ENCODE peak calls at places on chromosomes 2 and 18, in five cellular contexts. W, V, R, G and A are unnamed samples.

GRCh38 chr18:33746261-33746660 is 168.2 kb downstream of the ASXL3 start:
- DNase-seq in W (no peak), R (no peak), G (no peak), V (no peak), A (no peak)

GRCh38 chr2:25419678-25420242 is 78.0 kb upstream of the DNMT3A start:
- DNase-seq in V (peak), R (no peak), W (no peak), G (no peak), A (no peak)

GRCh38 chr2:10452334-10452733 is 4.2 kb upstream of the ODC1 start:
- DNase-seq in W (peak), V (peak), G (peak), R (no peak), A (peak)

GRCh38 chr2:175126661-175127060 is 41.3 kb downstream of the ATF2 start:
- DNase-seq in G (no peak), V (no peak), R (no peak), W (no peak), A (no peak)

GRCh38 chr2:88892207-88892606 is 200.7 kb downstream of the RPIA start:
- DNase-seq in G (no peak), V (no peak), W (no peak), R (no peak), A (no peak)

GRCh38 chr2:237262838-237263771 is 150.9 kb downstream of the COL6A3 start:
- DNase-seq in G (no peak), V (no peak), R (no peak), W (no peak), A (no peak)

GRCh38 chr2:223811757-223812156 is 25.6 kb downstream of the AP1S3 start:
- DNase-seq in R (no peak), V (no peak), W (no peak), G (no peak), A (no peak)

GRCh38 chr2:61922714-61923113 is 17.2 kb downstream of the COMMD1 start:
- DNase-seq in W (peak), R (no peak), V (no peak), G (no peak), A (no peak)

GRCh38 chr2:3022841-3023372 is 354.7 kb downstream of the EIPR1 start:
- DNase-seq in V (no peak), R (no peak), W (no peak), G (no peak), A (no peak)

GRCh38 chr18:37481058-37481457 is 84.5 kb downstream of the CELF4 start:
- DNase-seq in W (no peak), R (no peak), G (no peak), V (no peak), A (no peak)

GRCh38 chr2:8848328-8849100 is 11.1 kb upstream of the KIDINS220 start:
- DNase-seq in V (no peak), R (no peak), W (no peak), G (no peak), A (no peak)
- TF ChIP-seq EP300 in V (no peak), R (no peak), W (no peak), G (no peak), A (no peak)

GRCh38 chr18:44773640-44774155 is 93.0 kb downstream of the SETBP1 start:
- DNase-seq in W (no peak), G (no peak), V (no peak), R (no peak), A (no peak)

GRCh38 chr18:44770641-44771040 is 90.0 kb downstream of the SETBP1 start:
- DNase-seq in R (no peak), W (no peak), V (no peak), G (no peak), A (no peak)

GRCh38 chr18:44774191-44774590 is 93.5 kb downstream of the SETBP1 start:
- DNase-seq in V (no peak), R (no peak), W (no peak), G (no peak), A (no peak)

GRCh38 chr18:44771572-44771956 is 90.9 kb downstream of the SETBP1 start:
- DNase-seq in R (no peak), V (no peak), G (no peak), W (no peak), A (no peak)

GRCh38 chr18:44771957-44772917 is 91.5 kb downstream of the SETBP1 start:
- DNase-seq in R (no peak), V (peak), G (no peak), W (no peak), A (peak)
- TF ChIP-seq EP300 in R (no peak), V (no peak), G (no peak), W (no peak), A (no peak)

DNA sequence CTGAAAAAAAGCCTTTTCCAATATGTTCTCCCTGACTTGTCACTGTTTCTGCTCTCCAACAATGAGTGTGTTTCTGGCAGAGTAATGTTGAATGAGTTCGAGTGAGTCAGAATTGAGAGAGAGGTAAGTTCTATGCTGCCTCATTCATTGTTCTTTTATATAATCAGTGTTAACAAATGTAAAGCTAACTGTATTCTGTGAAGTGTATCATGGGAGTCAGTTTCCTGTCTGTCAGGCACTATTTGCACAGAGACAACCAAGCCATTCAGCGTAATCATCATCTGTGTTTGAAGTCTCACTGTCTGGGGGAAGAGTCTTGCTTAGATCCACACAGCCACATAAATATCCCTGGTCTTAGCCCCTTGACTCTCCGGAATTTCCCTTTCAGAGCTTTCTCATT is 22.0 kb upstream of the UPP2 start:
- DNase-seq in V (no peak), G (no peak), R (no peak), W (no peak), A (no peak)
- TF ChIP-seq EP300 in V (no peak), G (no peak), R (no peak), W (no peak), A (no peak)

GRCh38 chr2:1642066-1642861 is 102.1 kb downstream of the PXDN start:
- DNase-seq in R (no peak), V (no peak), W (no peak), G (no peak), A (peak)
- TF ChIP-seq EP300 in R (no peak), V (no peak), W (no peak), G (no peak), A (no peak)

DNA sequence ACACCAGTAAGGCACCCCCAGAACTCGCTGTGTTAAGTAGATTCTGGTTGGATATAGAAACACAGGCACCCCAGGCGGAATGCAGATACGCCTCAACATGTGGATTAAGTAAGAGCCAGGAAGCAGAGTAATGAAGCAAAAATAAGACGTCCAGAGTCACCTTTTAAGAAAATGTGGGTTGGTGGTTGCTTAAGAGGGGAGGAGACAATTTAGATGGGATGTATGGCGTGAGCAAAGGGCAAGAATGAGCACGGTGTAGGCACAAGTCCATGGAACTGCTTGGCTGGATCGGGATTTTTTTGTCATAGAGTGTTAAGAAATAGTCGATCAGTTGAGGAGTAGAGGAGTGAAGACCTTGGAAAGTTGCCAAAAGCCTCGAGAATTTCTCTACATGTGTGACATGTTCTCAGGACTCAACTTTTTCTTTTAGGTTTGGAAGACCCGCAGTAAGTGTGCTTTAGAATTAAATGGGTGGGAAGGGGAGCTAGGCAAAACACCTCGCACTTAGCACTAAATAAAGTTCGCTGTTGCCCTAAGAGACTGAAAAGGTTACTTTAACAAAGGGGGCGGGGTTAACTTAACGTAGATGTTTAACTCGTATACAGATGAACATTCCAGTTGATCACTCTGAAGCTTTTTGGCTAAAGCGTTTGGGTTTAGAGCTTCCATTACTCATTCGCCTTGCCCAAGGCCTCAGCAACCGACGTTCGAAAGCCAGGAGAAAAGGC is 731 bp upstream of the SLC39A10 start:
- DNase-seq in R (no peak), G (no peak), V (no peak), W (peak), A (no peak)
- TF ChIP-seq EP300 in R (peak), G (no peak), V (no peak), W (no peak), A (no peak)

GRCh38 chr2:23495661-23496114 is 110.7 kb downstream of the KLHL29 start:
- DNase-seq in V (no peak), G (no peak), W (no peak), R (no peak), A (no peak)
- TF ChIP-seq EP300 in V (no peak), G (no peak), W (no peak), R (no peak), A (no peak)